ENCODE peak calls at places on chromosomes 11 and 22, in nine cellular contexts. T is upper lobe of right lung; U is IMR-90; J is OCI-LY7; K is H9; L is CD4-positive, alpha-beta T cell; S is endothelial cell of umbilical vein; A is CD8-positive, alpha-beta T cell; E is left ventricle myocardium inferior. W is an unnamed sample.

GRCh38 chr11:61108847-61109585 is 6.7 kb downstream of the CD5 start:
- DNase-seq in A (no peak), J (no peak), E (no peak), L (no peak), K (no peak), T (peak; percentile 36), S (no peak), U (no peak), W (no peak)

GRCh38 chr22:29032584-29032983 is 29.0 kb downstream of the C22orf31 start:
- DNase-seq in T (no peak), K (no peak), J (no peak), U (peak; percentile 27), S (peak; percentile 57), L (no peak), A (no peak), E (no peak), W (no peak)

GRCh38 chr11:43694477-43694876 is 13.9 kb downstream of the HSD17B12 start:
- DNase-seq in L (no peak), K (no peak), S (no peak), E (no peak), U (no peak), T (no peak), A (no peak), J (peak; percentile 75), W (no peak)

GRCh38 chr22:49934144-49934890 is 15.9 kb downstream of the CRELD2 start:
- DNase-seq in U (peak; percentile 12), S (no peak), K (no peak), J (no peak), L (no peak), A (no peak), E (peak; percentile 76), T (peak; percentile 92), W (no peak)

GRCh38 chr11:47185305-47186075 is 744 bp downstream of the PACSIN3 start:
- DNase-seq in A (no peak), S (peak; percentile 40), L (no peak), U (peak; percentile 37), K (peak; percentile 96), E (peak; percentile 84), T (peak; percentile 88), J (no peak), W (no peak)

GRCh38 chr22:39332441-39333064 is 13.1 kb upstream of the RPL3 start:
- DNase-seq in U (no peak), E (no peak), T (no peak), L (no peak), J (no peak), K (no peak), A (no peak), S (peak; percentile 81), W (no peak)

GRCh38 chr11:1838426-1839131 is at the start of gene TNNI2:
- DNase-seq in K (no peak), J (no peak), S (no peak), L (no peak), A (no peak), U (no peak), T (no peak), E (peak; percentile 18), W (no peak)

GRCh38 chr22:42699281-42699681 is 21.4 kb downstream of the A4GALT start:
- DNase-seq in A (no peak), K (no peak), S (no peak), L (no peak), T (no peak), E (no peak), U (no peak), J (no peak), W (no peak)

GRCh38 chr11:75873417-75874148 is 58.6 kb downstream of the UVRAG start:
- DNase-seq in T (no peak), J (peak; percentile 68), A (no peak), U (no peak), E (no peak), S (peak; percentile 19), K (no peak), L (no peak), W (no peak)

GRCh38 chr11:123374622-123374968 is 55.5 kb upstream of the GRAMD1B start:
- DNase-seq in J (no peak), K (no peak), U (no peak), A (no peak), E (no peak), L (no peak), S (no peak), T (no peak), W (no peak)

GRCh38 chr11:40328890-40329617 is 1130.4 kb downstream of the LRRC4C start:
- DNase-seq in S (peak; percentile 100), L (no peak), A (no peak), T (no peak), U (peak; percentile 100), J (no peak), E (peak; percentile 15), K (no peak), W (peak; percentile 67)

GRCh38 chr11:115873813-115874212 is 369.6 kb upstream of the CADM1 start:
- DNase-seq in T (no peak), S (no peak), A (no peak), E (no peak), U (no peak), K (no peak), L (no peak), J (peak; percentile 77), W (no peak)

GRCh38 chr22:50523806-50524663 is 1.4 kb downstream of the SCO2 start:
- DNase-seq in S (no peak), T (no peak), A (no peak), L (no peak), J (no peak), U (no peak), E (no peak), K (no peak), W (no peak)

GRCh38 chr11:17585911-17586695 is 39.0 kb downstream of the OTOG start:
- DNase-seq in U (no peak), K (no peak), T (no peak), S (no peak), L (no peak), A (no peak), J (no peak), E (no peak), W (no peak)

GRCh38 chr22:25482868-25483639 is 81.4 kb upstream of the GRK3 start:
- DNase-seq in E (no peak), L (no peak), U (no peak), A (no peak), T (no peak), K (no peak), J (no peak), S (no peak), W (no peak)

GRCh38 chr11:129644326-129644725 is 171.3 kb upstream of the TMEM45B start:
- DNase-seq in S (no peak), U (no peak), T (no peak), L (no peak), E (no peak), A (no peak), K (no peak), J (no peak), W (no peak)

GRCh38 chr22:47269689-47270088 is 507.2 kb downstream of the TBC1D22A start:
- DNase-seq in E (no peak), U (no peak), T (no peak), J (no peak), L (no peak), S (no peak), K (no peak), A (no peak), W (no peak)

GRCh38 chr22:47266329-47266728 is 503.9 kb downstream of the TBC1D22A start:
- DNase-seq in S (no peak), L (no peak), U (no peak), J (no peak), K (no peak), A (no peak), T (no peak), E (no peak), W (no peak)

GRCh38 chr22:47274196-47274595 is 511.7 kb downstream of the TBC1D22A start:
- DNase-seq in L (no peak), T (peak; percentile 46), S (no peak), K (no peak), J (no peak), A (no peak), U (no peak), E (no peak), W (no peak)

GRCh38 chr22:47267531-47268282 is 505.3 kb downstream of the TBC1D22A start:
- DNase-seq in K (no peak), A (no peak), T (peak; percentile 15), S (no peak), L (no peak), J (no peak), U (no peak), E (no peak), W (no peak)

GRCh38 chr22:47270463-47271135 is 508.1 kb downstream of the TBC1D22A start:
- DNase-seq in S (no peak), T (no peak), J (no peak), E (no peak), L (no peak), A (no peak), K (no peak), U (no peak), W (no peak)
- H3K9me3 ChIP-seq in S (no peaks in the 10 kb centered on the region), T (no peaks in the 10 kb centered on the region), J (no peaks in the 10 kb centered on the region), E (peaks cover 15% of the 10 kb centered on the region), L (no peaks in the 10 kb centered on the region), A (no peaks in the 10 kb centered on the region), K (peaks cover 96% of the 10 kb centered on the region), U (peaks cover 10% of the 10 kb centered on the region), W (no peaks in the 10 kb centered on the region)

DNA sequence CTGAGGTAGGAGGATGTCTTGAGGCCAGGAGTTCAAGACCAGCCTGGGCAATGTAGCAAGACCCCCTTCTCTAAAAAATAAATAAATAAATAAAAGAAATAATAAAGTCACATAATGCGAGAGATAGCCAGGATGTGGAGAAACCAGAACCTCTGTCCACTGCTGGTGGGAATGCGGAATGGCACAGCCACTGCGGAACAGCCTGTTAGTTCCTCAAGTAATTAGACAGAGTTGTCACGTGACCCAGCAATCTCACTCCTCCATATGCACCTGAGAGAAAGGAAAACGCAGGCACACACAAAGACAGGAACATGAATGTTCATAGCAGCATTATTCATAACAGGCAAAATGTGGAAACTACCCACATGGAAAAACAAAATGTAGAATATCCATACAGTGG is 27.5 kb downstream of the LIF start:
- DNase-seq in K (no peak), T (no peak), A (no peak), J (no peak), U (no peak), S (no peak), E (no peak), L (no peak), W (no peak)
- TF ChIP-seq CTCF in K (peak; percentile 44), T (no peak), A (no peak), J (no peak), U (peak; percentile 24), S (no peak), E (no peak), L (no peak), W (no peak)

GRCh38 chr22:47987885-47988515 is 1225.5 kb downstream of the TBC1D22A start:
- DNase-seq in K (no peak), A (no peak), E (no peak), U (no peak), S (no peak), J (no peak), L (no peak), T (no peak), W (no peak)
- H3K9me3 ChIP-seq in K (no peaks in the 10 kb centered on the region), A (no peaks in the 10 kb centered on the region), E (peaks cover 43% of the 10 kb centered on the region), U (peaks cover 18% of the 10 kb centered on the region), S (peaks cover 6% of the 10 kb centered on the region), J (peaks cover 16% of the 10 kb centered on the region), L (peaks cover 8% of the 10 kb centered on the region), T (peaks cover 5% of the 10 kb centered on the region), W (peaks cover 36% of the 10 kb centered on the region)

GRCh38 chr11:84256618-84257017 is 970.5 kb upstream of the CCDC90B start:
- DNase-seq in K (no peak), T (no peak), A (no peak), E (no peak), L (no peak), U (no peak), S (no peak), J (no peak), W (no peak)
- TF ChIP-seq CTCF in K (no peak), T (no peak), A (no peak), E (no peak), L (no peak), U (no peak), S (no peak), J (no peak), W (no peak)

GRCh38 chr22:47850644-47851151 is 1088.2 kb downstream of the TBC1D22A start:
- DNase-seq in T (no peak), K (no peak), J (no peak), E (no peak), S (no peak), A (no peak), U (no peak), L (no peak), W (no peak)
- H3K9me3 ChIP-seq in T (no peaks in the 10 kb centered on the region), K (no peaks in the 10 kb centered on the region), J (no peaks in the 10 kb centered on the region), E (no peaks in the 10 kb centered on the region), S (peaks cover 7% of the 10 kb centered on the region), A (no peaks in the 10 kb centered on the region), U (peaks cover 37% of the 10 kb centered on the region), L (no peaks in the 10 kb centered on the region), W (no peaks in the 10 kb centered on the region)